ENCODE peak calls at places on chromosomes 3 and 15, in four cellular contexts. C, M, P and R are unnamed samples.

GRCh38 chr3:72334681-72335457 is 513.4 kb downstream of the SHQ1 start:
- DNase-seq in P (no peak), C (no peak), M (no peak), R (no peak)

GRCh38 chr3:16865335-16865734 is 19.4 kb upstream of the PLCL2 start:
- DNase-seq in P (no peak), M (no peak), C (no peak), R (no peak)

GRCh38 chr3:58728723-58729122 is 62.1 kb upstream of the FAM3D start:
- DNase-seq in C (no peak), P (no peak), M (no peak), R (no peak)

GRCh38 chr3:162437480-162437879 is 940.9 kb downstream of the OTOL1 start:
- DNase-seq in P (no peak), M (no peak), C (no peak), R (no peak)

GRCh38 chr15:27850961-27851636 is 248.0 kb downstream of the OCA2 start:
- DNase-seq in C (no peak), P (no peak), M (no peak), R (no peak)

GRCh38 chr15:40405501-40406381 is at the start of gene IVD:
- DNase-seq in C (peak; percentile 92), M (peak; percentile 95), P (peak; percentile 80), R (peak; percentile 99)

GRCh38 chr15:63157891-63158431 is 684 bp upstream of the RPS27L start:
- DNase-seq in P (no peak), C (peak; percentile 25), M (peak; percentile 85), R (no peak)

GRCh38 chr15:85004551-85004950 is 22.9 kb downstream of the PDE8A start:
- DNase-seq in M (no peak), C (no peak), P (no peak), R (no peak)

GRCh38 chr3:139654637-139655365 is 23.0 kb downstream of the NMNAT3 start:
- DNase-seq in P (no peak), M (no peak), C (no peak), R (no peak)

GRCh38 chr3:65946438-65946837 is 92.3 kb downstream of the MAGI1 start:
- DNase-seq in P (no peak), M (no peak), C (no peak), R (no peak)

GRCh38 chr3:170869645-170870593 is at the start of gene RPL22L1:
- DNase-seq in M (peak; percentile 97), P (peak; percentile 91), C (peak; percentile 93), R (peak; percentile 66)

GRCh38 chr3:152968388-152969024 is 133.6 kb downstream of the P2RY1 start:
- DNase-seq in M (no peak), P (no peak), C (no peak), R (no peak)

GRCh38 chr3:135927170-135927569 is 38.4 kb upstream of the PPP2R3A start:
- DNase-seq in C (no peak), P (no peak), M (no peak), R (no peak)

GRCh38 chr3:53748512-53749271 is 97.5 kb downstream of the CHDH start:
- DNase-seq in M (no peak), C (no peak), P (no peak), R (peak; percentile 46)

GRCh38 chr3:66038726-66039589 is at the start of gene MAGI1:
- DNase-seq in M (peak; percentile 96), P (no peak), C (no peak), R (peak; percentile 73)

GRCh38 chr15:83066034-83066760 is 855 bp downstream of the BTBD1 start:
- DNase-seq in M (no peak), C (no peak), P (no peak), R (no peak)

GRCh38 chr3:160830792-160831191 is 74.8 kb downstream of the PPM1L start:
- DNase-seq in P (no peak), C (no peak), M (no peak), R (no peak)

GRCh38 chr15:29115093-29115991 is 154.3 kb downstream of the NSMCE3 start:
- DNase-seq in C (no peak), M (peak; percentile 87), P (peak; percentile 23), R (no peak)

GRCh38 chr3:100463002-100463401 is 29.4 kb upstream of the TMEM45A start:
- DNase-seq in M (peak; percentile 36), C (no peak), P (no peak), R (peak; percentile 42)

GRCh38 chr3:27629381-27629780 is 92.7 kb downstream of the EOMES start:
- DNase-seq in M (no peak), C (no peak), P (no peak), R (no peak)

GRCh38 chr15:39358441-39359041 is 222.3 kb upstream of the THBS1 start:
- DNase-seq in M (no peak), P (no peak), C (no peak), R (no peak)

GRCh38 chr15:70266412-70267089 is 168.8 kb upstream of the TLE3 start:
- DNase-seq in C (no peak), P (no peak), M (peak; percentile 63), R (no peak)